ENCODE peak calls at places on chromosomes 7 and 10, in eight cellular contexts. M, H, O, T, P, C, V and S are unnamed samples.
A peak's percentile ranks its signal among the peaks of the same experiment; 100 is the strongest.

GRCh38 chr10:7085147-7085912 is 325.5 kb downstream of the SFMBT2 start:
- DNase-seq in M (no peak), H (no peak), O (no peak), T (no peak), P (no peak), C (peak; percentile 4), V (no peak), S (no peak)

GRCh38 chr7:32077806-32078205 is 7.6 kb upstream of the PDE1C start:
- DNase-seq in M (no peak), H (no peak), O (no peak), T (no peak), P (no peak), C (no peak), V (no peak), S (no peak)

GRCh38 chr7:120402801-120403200 is 129.8 kb downstream of the KCND2 start:
- DNase-seq in M (no peak), H (no peak), O (no peak), T (no peak), P (no peak), C (no peak), V (no peak), S (peak; percentile 59)

GRCh38 chr7:140404565-140405080 is 765 bp downstream of the RAB19 start:
- DNase-seq in M (no peak), H (no peak), O (no peak), T (no peak), P (no peak), C (no peak), V (no peak), S (peak; percentile 5)

GRCh38 chr7:84790873-84791272 is 396.0 kb downstream of the SEMA3D start:
- DNase-seq in M (no peak), H (no peak), O (no peak), T (no peak), P (no peak), C (peak; percentile 79), V (no peak), S (no peak)

GRCh38 chr7:1934756-1935155 is 264.7 kb downstream of the ELFN1 start:
- DNase-seq in M (no peak), H (no peak), O (no peak), T (no peak), P (no peak), C (no peak), V (no peak), S (no peak)

GRCh38 chr10:86152911-86153310 is 213.7 kb downstream of the GRID1 start:
- DNase-seq in M (no peak), H (no peak), O (no peak), T (no peak), P (no peak), C (no peak), V (no peak), S (no peak)

GRCh38 chr10:80046629-80047441 is 31.6 kb upstream of the TMEM254 start:
- DNase-seq in M (peak; percentile 90), H (peak; percentile 90), O (peak; percentile 63), T (peak; percentile 68), P (peak; percentile 74), C (peak; percentile 86), V (peak; percentile 43), S (peak; percentile 99)

GRCh38 chr10:7950981-7951847 is 103.3 kb upstream of the GATA3 start:
- DNase-seq in M (no peak), H (no peak), O (no peak), T (no peak), P (no peak), C (peak; percentile 42), V (no peak), S (peak; percentile 16)

GRCh38 chr7:11328309-11328708 is 354.6 kb downstream of the PHF14 start:
- DNase-seq in M (peak; percentile 24), H (no peak), O (no peak), T (no peak), P (no peak), C (no peak), V (no peak), S (no peak)

GRCh38 chr10:55183993-55184392 is 383.0 kb upstream of the PCDH15 start:
- DNase-seq in M (no peak), H (no peak), O (no peak), T (no peak), P (peak; percentile 87), C (no peak), V (no peak), S (peak; percentile 38)

GRCh38 chr10:61608255-61609040 is 54.3 kb upstream of the CABCOCO1 start:
- DNase-seq in M (no peak), H (no peak), O (no peak), T (no peak), P (no peak), C (peak; percentile 20), V (no peak), S (no peak)

DNA sequence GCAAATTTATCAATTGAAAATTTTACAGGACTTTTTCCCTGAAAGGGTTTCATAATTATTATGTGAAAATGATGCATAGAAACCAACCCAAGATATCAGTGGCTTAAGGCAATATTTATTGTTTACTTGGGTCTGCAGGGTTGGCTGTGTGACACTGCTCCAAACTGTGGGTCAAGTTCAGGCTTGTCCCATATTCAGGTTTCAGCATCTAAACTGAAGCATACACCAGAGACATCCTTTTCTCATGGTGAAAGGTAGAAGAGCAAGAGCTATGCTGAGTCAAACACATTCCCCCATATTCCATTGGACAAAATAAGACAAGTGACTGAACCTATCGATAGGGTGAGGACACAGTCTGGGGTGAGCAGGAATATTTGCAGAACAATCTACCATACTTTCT is 110.9 kb downstream of the MAPK8 start:
- DNase-seq in M (no peak), H (no peak), O (no peak), T (no peak), P (no peak), C (no peak), V (no peak), S (no peak)
- TF ChIP-seq EZH2phosphoT487 in M (no peak), H (no peak), O (no peak), T (no peak), P (no peak), C (no peak), V (no peak), S (no peak)

GRCh38 chr10:59177031-59177861 is 803 bp downstream of the PHYHIPL start:
- DNase-seq in M (peak; percentile 75), H (peak; percentile 74), O (peak; percentile 69), T (no peak), P (no peak), C (peak; percentile 91), V (no peak), S (peak; percentile 85)
- TF ChIP-seq EZH2phosphoT487 in M (no peak), H (no peak), O (no peak), T (no peak), P (no peak), C (no peak), V (no peak), S (no peak)

DNA sequence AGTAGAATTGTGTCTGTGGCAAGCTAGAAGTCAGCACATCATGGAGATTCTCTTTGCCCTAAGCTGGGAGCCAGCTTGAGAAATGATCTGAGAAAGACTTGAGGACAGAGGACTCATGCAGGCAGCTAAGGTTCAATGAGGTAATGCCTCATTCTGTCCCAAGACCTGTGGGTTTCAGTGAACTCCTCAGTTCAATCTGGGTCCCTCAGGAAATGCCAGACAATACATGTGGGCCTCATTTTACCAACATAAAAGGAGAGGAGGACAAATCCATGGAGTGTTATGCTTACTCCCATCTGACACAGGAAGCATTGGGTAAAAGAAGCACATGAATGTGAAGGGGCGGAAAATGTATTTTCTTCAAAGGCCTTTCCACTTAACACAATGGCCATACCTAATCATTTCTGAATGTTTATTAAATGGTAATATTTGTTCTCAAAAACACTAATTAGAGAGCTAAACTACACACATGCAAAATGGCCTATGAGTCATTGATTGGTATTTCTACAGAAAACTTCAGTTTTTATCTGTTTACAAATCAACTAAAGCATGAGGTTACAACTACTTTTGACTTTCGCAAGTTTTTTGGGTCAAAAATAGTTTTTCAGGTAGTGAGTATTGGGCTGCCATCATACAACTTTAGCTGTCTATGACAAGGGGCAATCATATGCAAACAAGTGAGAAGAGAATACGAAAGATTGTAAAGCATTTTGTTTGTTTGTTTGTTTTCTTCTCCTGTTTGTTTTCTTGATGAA is 205.3 kb downstream of the CHRM2 start:
- DNase-seq in M (no peak), H (no peak), O (no peak), T (no peak), P (no peak), C (peak; percentile 67), V (no peak), S (peak; percentile 26)
- TF ChIP-seq EZH2phosphoT487 in M (no peak), H (no peak), O (no peak), T (no peak), P (no peak), C (no peak), V (no peak), S (no peak)

DNA sequence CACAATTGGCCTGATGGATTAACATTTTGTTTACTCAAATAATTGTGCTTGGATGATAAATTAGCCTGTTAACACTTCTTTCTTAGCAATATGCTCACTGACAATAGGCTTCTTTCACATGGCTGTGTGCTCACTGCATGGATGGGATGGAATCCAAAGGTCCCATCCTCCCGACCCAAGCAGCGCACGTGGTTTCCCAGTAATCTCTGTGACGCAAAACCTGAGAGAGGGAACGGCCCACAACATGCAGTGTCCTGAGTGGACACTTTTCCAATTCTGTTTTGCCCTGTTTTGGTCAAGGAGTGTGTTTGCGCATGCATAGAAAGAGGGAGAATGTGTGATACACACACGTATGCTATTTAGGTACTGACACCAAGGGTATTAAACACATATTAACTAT is 42.1 kb upstream of the RASGEF1A start:
- DNase-seq in M (no peak), H (no peak), O (no peak), T (no peak), P (no peak), C (peak; percentile 15), V (no peak), S (no peak)
- TF ChIP-seq EZH2phosphoT487 in M (no peak), H (no peak), O (no peak), T (no peak), P (no peak), C (no peak), V (no peak), S (no peak)

DNA sequence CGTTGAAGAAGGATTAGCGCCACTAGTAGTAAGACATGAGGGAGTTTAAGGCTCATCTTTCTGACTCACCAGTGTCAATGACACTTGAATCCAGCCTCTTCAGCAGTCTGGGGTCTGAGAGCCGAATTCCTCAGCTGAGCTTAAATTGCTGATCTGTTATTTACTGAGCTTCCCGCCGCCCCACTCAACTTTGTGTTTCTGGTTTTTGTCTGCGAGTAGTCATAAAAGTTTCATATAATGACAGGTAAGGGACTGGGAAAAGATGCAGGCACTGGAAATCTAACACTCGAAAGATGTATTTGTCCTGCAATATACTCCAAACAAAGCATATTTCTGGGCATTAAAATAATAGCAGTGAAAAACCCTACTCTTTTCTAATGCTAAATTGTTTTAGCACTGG is 51.2 kb upstream of the RELN start:
- DNase-seq in M (peak; percentile 23), H (no peak), O (no peak), T (no peak), P (no peak), C (no peak), V (no peak), S (no peak)
- TF ChIP-seq EZH2phosphoT487 in M (no peak), H (no peak), O (no peak), T (no peak), P (no peak), C (no peak), V (no peak), S (no peak)

DNA sequence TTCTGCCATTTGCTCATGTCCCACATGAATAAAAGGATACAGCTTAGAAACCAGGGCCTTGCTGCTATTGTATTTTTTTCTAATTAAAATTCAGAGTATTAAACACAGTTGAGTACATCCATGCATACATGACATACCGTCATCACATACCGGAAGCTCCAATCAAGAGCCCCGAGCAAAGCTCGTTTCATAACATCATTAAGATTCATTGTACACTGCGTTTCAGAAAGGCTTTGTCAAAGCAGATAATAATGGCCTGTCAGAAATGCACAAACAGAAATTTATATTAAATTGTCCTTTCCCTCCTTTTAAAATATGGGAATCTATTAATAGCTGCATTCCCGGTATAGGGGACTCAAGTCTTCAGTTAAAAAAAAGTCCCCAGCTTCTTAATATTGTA is 103.4 kb downstream of the PRTFDC1 start:
- DNase-seq in M (no peak), H (no peak), O (no peak), T (no peak), P (no peak), C (no peak), V (no peak), S (no peak)
- TF ChIP-seq EZH2phosphoT487 in M (no peak), H (no peak), O (no peak), T (no peak), P (no peak), C (no peak), V (no peak), S (no peak)